ENCODE peak calls at places on chromosomes 3 and 15, in four cellular contexts. D, W, A and K are unnamed samples.

GRCh38 chr3:140151321-140151720 is 216.3 kb downstream of the CLSTN2 start:
- DNase-seq in D (no peak), W (no peak), A (no peak), K (no peak)

GRCh38 chr15:80549191-80549590 is 145.0 kb downstream of the ARNT2 start:
- DNase-seq in D (peak), W (no peak), A (no peak), K (no peak)

GRCh38 chr15:66306381-66306780 is 13.0 kb downstream of the DIS3L start:
- DNase-seq in D (no peak), W (no peak), A (no peak), K (no peak)

GRCh38 chr15:91694131-91694828 is 159.2 kb upstream of the SLCO3A1 start:
- DNase-seq in D (no peak), W (peak), A (no peak), K (peak)

GRCh38 chr15:85750319-85750806 is 44.4 kb downstream of the KLHL25 start:
- DNase-seq in D (no peak), W (peak), A (peak), K (peak)

GRCh38 chr3:188349963-188350332 is 196.0 kb downstream of the LPP start:
- DNase-seq in D (no peak), W (no peak), A (no peak), K (no peak)

GRCh38 chr15:62847900-62848489 is 194.6 kb upstream of the TPM1 start:
- DNase-seq in D (no peak), W (peak), A (peak), K (peak)

GRCh38 chr15:63048986-63049665 is 6.6 kb downstream of the TPM1 start:
- DNase-seq in D (no peak), W (peak), A (peak), K (peak)

GRCh38 chr15:49813615-49814014 is 192.8 kb downstream of the DTWD1 start:
- DNase-seq in D (no peak), W (no peak), A (no peak), K (no peak)

GRCh38 chr3:25412269-25412668 is 15.8 kb upstream of the RARB start:
- DNase-seq in D (no peak), W (no peak), A (no peak), K (no peak)